ENCODE peak calls at places on chromosomes 2 and 18, in seven cellular contexts. N is PC-9, H is heart right ventricle, M is HCT116, O is small intestine, C is IMR-90, Z is cardiac muscle cell. A is an unnamed sample. For H3K27me3, the result is how much of the 10 kb centered on the place peaks cover.

GRCh38 chr2:8247905-8248622 is 433.8 kb upstream of the ID2 start:
- DNase-seq in Z (no peak), N (no peak), C (peak), O (no peak), M (no peak), H (no peak), A (no peak)

GRCh38 chr2:215535726-215536125 is 99.9 kb upstream of the FN1 start:
- DNase-seq in M (no peak), H (no peak), C (no peak), O (no peak), N (no peak), Z (no peak), A (no peak)

GRCh38 chr2:158518083-158518482 is 61.3 kb downstream of the PKP4 start:
- DNase-seq in Z (peak), N (no peak), C (peak), M (no peak), H (no peak), O (no peak), A (no peak)

GRCh38 chr2:73896362-73897239 is 3.8 kb downstream of the ACTG2 start:
- DNase-seq in N (no peak), O (peak), M (no peak), Z (peak), C (peak), H (peak), A (no peak)

GRCh38 chr2:38856165-38856564 is 19.6 kb downstream of the DHX57 start:
- DNase-seq in M (no peak), N (no peak), Z (peak), C (peak), H (no peak), O (peak), A (no peak)

GRCh38 chr18:76443519-76444435 is 51.3 kb downstream of the ZNF516 start:
- DNase-seq in M (no peak), N (no peak), Z (no peak), O (no peak), C (no peak), H (no peak), A (no peak)

GRCh38 chr2:45436456-45436855 is 174.6 kb downstream of the SRBD1 start:
- DNase-seq in Z (no peak), N (no peak), C (no peak), H (no peak), O (no peak), M (no peak), A (no peak)

GRCh38 chr2:58972737-58973136 is 731.6 kb upstream of the FANCL start:
- DNase-seq in C (no peak), H (no peak), Z (no peak), M (no peak), O (no peak), N (no peak), A (no peak)

GRCh38 chr2:26052731-26053130 is 18.8 kb downstream of the RAB10 start:
- DNase-seq in H (no peak), C (no peak), O (no peak), M (no peak), Z (no peak), N (no peak), A (no peak)

GRCh38 chr18:39564716-39565115 is 1999.1 kb upstream of the CELF4 start:
- DNase-seq in C (no peak), M (no peak), Z (no peak), O (no peak), H (no peak), N (no peak), A (no peak)

GRCh38 chr2:134706587-134707329 is 12.0 kb downstream of the TMEM163 start:
- DNase-seq in O (no peak), Z (peak), H (no peak), N (no peak), M (no peak), C (no peak), A (no peak)

GRCh38 chr2:128631698-128632490 is 313.2 kb upstream of the HS6ST1 start:
- DNase-seq in Z (no peak), C (no peak), M (no peak), N (no peak), O (no peak), H (no peak), A (no peak)

GRCh38 chr2:240245706-240246105 is 105.2 kb upstream of the OTOS start:
- DNase-seq in Z (peak), C (peak), N (no peak), O (no peak), H (peak), M (no peak), A (no peak)

GRCh38 chr2:28895189-28895893 is 874 bp downstream of the WDR43 start:
- DNase-seq in Z (peak), H (peak), M (no peak), C (peak), N (no peak), O (peak), A (peak)

GRCh38 chr2:96847586-96847985 is 3.8 kb upstream of the ANKRD23 start:
- DNase-seq in C (no peak), O (no peak), H (no peak), N (no peak), Z (no peak), M (no peak), A (no peak)

GRCh38 chr2:175432021-175432420 is 250.5 kb upstream of the ATP5MC3 start:
- DNase-seq in C (no peak), N (no peak), M (no peak), H (no peak), Z (no peak), O (no peak), A (no peak)

GRCh38 chr18:1227025-1227424 is 322.4 kb downstream of the ADCYAP1 start:
- DNase-seq in C (no peak), Z (no peak), H (no peak), O (no peak), M (no peak), N (no peak), A (no peak)

GRCh38 chr2:106115250-106115649 is 78.9 kb downstream of the UXS1 start:
- DNase-seq in C (peak), O (no peak), M (peak), N (peak), H (no peak), Z (peak), A (peak)

GRCh38 chr2:96324716-96325037 is 440 bp upstream of the ITPRIPL1 start:
- DNase-seq in C (no peak), H (no peak), M (no peak), Z (no peak), N (no peak), O (no peak), A (no peak)

GRCh38 chr2:9378433-9379371 is 44.6 kb downstream of the ITGB1BP1 start:
- DNase-seq in Z (peak), H (peak), O (no peak), N (no peak), M (no peak), C (peak), A (peak)

GRCh38 chr18:31740180-31740579 is 20.5 kb downstream of the SLC25A52 start:
- DNase-seq in H (no peak), C (no peak), N (no peak), M (no peak), Z (no peak), O (peak), A (no peak)

GRCh38 chr18:45879681-45880655 is 54.5 kb downstream of the SIGLEC15 start:
- DNase-seq in Z (peak), O (peak), H (peak), C (peak), M (peak), N (peak), A (peak)

GRCh38 chr18:63788447-63789096 is 13.4 kb downstream of the SERPINB7 start:
- DNase-seq in M (peak), N (peak), Z (peak), O (no peak), C (peak), H (no peak), A (peak)

GRCh38 chr18:67081866-67082265 is 434.7 kb downstream of the DSEL start:
- DNase-seq in O (no peak), C (no peak), H (no peak), N (no peak), Z (no peak), M (no peak), A (no peak)

GRCh38 chr2:227402959-227403358 is 15.2 kb upstream of the SCYGR1 start:
- DNase-seq in N (no peak), C (no peak), O (no peak), M (no peak), Z (no peak), H (no peak), A (peak)

GRCh38 chr2:228957075-228957474 is 314.0 kb downstream of the PID1 start:
- DNase-seq in N (no peak), Z (no peak), H (no peak), O (no peak), C (no peak), M (no peak), A (no peak)

GRCh38 chr2:15984367-15985255 is 44.3 kb downstream of the MYCN start:
- DNase-seq in C (no peak), H (no peak), N (no peak), Z (no peak), O (no peak), M (no peak), A (no peak)

GRCh38 chr2:11534746-11535484 is 1.1 kb downstream of the GREB1 start:
- DNase-seq in N (no peak), C (no peak), O (no peak), M (no peak), H (no peak), Z (no peak), A (no peak)

GRCh38 chr2:174335605-174336402 is 1.1 kb downstream of the SP9 start:
- DNase-seq in N (no peak), Z (no peak), O (no peak), H (no peak), M (no peak), C (no peak), A (peak)

GRCh38 chr2:176093145-176093888 is 796 bp downstream of the HOXD13 start:
- DNase-seq in M (no peak), N (no peak), Z (no peak), O (no peak), C (no peak), H (no peak), A (peak)

GRCh38 chr18:46555724-46556123 is 101.3 kb downstream of the LOXHD1 start:
- DNase-seq in O (peak), N (peak), M (peak), C (peak), Z (peak), H (peak), A (peak)

GRCh38 chr18:48533340-48534093 is 5.3 kb upstream of the CTIF start:
- DNase-seq in Z (no peak), O (no peak), C (no peak), H (no peak), N (no peak), M (no peak), A (no peak)

GRCh38 chr2:144607899-144608477 is 88.1 kb upstream of the ZEB2 start:
- DNase-seq in O (peak), H (peak), C (peak), Z (peak), N (no peak), M (no peak), A (no peak)

GRCh38 chr2:176638167-176639015 is 369.1 kb downstream of the MTX2 start:
- DNase-seq in Z (peak), H (peak), C (peak), O (peak), M (no peak), N (peak), A (peak)

GRCh38 chr18:2425426-2426317 is 145.6 kb downstream of the METTL4 start:
- DNase-seq in H (no peak), C (peak), M (no peak), O (no peak), N (no peak), Z (peak), A (no peak)

GRCh38 chr18:3458378-3458777 is 8.4 kb downstream of the TGIF1 start:
- DNase-seq in N (no peak), O (peak), M (no peak), Z (no peak), H (no peak), C (peak), A (no peak)

DNA sequence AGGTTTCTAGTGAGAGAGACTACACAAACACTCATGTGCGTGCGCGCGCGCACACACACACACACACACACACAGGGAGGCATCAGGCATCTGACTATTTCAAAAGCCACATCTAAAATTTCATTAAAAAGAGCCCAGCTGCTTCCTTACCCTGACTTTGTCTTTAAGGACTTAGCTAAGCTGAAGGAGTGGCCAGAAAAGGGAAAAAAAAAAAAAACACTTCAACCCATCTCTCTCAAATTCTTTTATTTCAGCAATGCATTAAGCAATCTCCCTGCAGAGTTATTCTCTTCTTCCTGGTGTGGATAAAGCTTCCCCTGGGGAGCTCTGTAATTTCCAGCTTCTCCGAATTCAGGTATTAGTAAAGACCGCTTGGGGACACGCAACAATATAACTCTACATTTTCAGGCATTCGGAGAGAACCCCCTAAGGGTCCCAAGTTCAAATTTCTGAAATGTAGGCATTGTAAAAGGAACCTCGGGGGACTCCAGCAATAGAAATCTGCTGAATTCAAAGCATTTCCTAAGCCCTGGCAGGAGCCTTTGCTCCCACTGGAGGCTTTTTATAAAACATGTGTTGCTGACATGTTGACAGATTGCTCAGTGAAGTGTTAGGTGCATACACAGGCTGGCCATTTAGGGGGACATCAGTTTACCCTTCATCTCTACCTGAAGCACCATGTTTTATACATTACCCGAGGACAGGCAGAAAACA is 66.9 kb downstream of the ZNF521 start:
- DNase-seq in Z (peak), N (no peak), H (peak), C (peak), O (no peak), M (no peak), A (no peak)
- H3K4me3 ChIP-seq in Z (no peak), N (no peak), H (no peak), C (no peak), O (no peak), M (no peak), A (no peak)

GRCh38 chr2:217113496-217113895 is 253.6 kb upstream of the TNP1 start:
- DNase-seq in Z (no peak), H (no peak), O (no peak), C (no peak), N (no peak), M (no peak), A (no peak)

GRCh38 chr2:217118559-217118958 is 258.7 kb upstream of the TNP1 start:
- DNase-seq in Z (no peak), O (no peak), M (no peak), N (no peak), C (no peak), H (no peak), A (no peak)

GRCh38 chr2:217120429-217120828 is 260.6 kb upstream of the TNP1 start:
- DNase-seq in M (no peak), C (no peak), Z (no peak), H (no peak), N (no peak), O (no peak), A (no peak)

GRCh38 chr2:217114117-217114516 is 254.3 kb upstream of the TNP1 start:
- DNase-seq in M (no peak), Z (no peak), C (no peak), H (no peak), O (no peak), N (no peak), A (no peak)

GRCh38 chr2:217117523-217117922 is 257.7 kb upstream of the TNP1 start:
- DNase-seq in H (no peak), N (no peak), Z (no peak), C (no peak), M (no peak), O (no peak), A (no peak)
- H3K27me3 ChIP-seq in H (under half), N (under half), Z (under half), C (under half), M (under half), O (under half), A (under half)

DNA sequence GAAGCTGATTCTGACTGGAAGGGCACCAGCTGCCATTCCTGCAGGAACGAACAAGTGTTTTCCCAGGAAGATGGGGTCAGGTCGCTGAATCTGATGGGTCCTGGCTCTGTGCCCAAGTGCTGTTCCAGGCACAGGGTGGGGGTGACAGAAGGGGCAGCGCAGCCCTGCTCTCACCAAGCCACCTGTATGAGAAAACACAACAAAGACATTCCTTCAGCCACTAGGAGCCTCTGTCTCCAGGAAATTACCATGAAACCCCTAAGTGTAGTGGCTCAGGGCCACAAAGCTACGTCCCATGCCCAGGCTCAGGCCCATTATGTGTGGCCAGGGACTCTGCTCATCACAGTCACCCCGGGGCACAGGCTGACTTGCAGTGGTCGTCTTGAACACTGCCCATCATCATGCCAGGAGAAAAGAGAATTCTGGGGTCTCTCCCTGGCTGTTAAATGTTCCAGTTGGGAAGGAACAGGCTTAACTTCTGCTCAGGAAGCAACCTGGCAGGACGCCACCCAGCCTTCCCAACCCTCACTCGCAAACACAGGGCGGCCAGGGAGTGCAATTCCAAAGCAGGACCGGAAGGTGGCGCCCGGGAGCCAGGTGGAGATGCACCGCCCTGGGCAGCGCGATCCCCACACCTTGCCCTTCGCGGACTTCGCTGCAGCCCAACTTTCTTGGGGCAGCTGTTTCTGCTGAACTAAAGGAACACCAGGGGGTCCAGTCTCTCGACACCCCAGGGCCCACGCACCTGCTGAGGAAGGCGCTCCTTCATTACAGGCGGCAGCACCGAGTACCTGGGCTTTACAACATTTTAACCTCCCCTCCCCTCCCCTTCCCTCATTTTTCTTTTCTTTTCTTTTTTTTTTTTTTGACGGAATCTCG is 11.0 kb upstream of the SFTPB start:
- DNase-seq in Z (peak), M (peak), H (peak), O (peak), C (peak), N (peak), A (peak)
- H3K4me3 ChIP-seq in Z (no peak), M (peak), H (no peak), O (no peak), C (no peak), N (peak), A (no peak)

GRCh38 chr2:118851650-118852049 is 4.2 kb upstream of the EN1 start:
- DNase-seq in M (no peak), H (no peak), Z (no peak), C (no peak), O (no peak), N (no peak), A (no peak)
- H3K27me3 ChIP-seq in M (under half), H (half or more), Z (half or more), C (half or more), O (half or more), N (half or more), A (under half)

GRCh38 chr2:232928564-232929302 is 58.7 kb downstream of the SNORC start:
- DNase-seq in C (no peak), M (no peak), O (no peak), Z (no peak), N (no peak), H (no peak), A (no peak)

GRCh38 chr2:232927041-232927792 is 57.2 kb downstream of the SNORC start:
- DNase-seq in C (no peak), M (no peak), H (no peak), Z (no peak), O (peak), N (no peak), A (peak)

GRCh38 chr2:232929303-232930123 is 59.4 kb downstream of the SNORC start:
- DNase-seq in M (no peak), C (no peak), H (no peak), O (no peak), N (no peak), Z (no peak), A (no peak)

GRCh38 chr2:232926448-232927040 is 56.5 kb downstream of the SNORC start:
- DNase-seq in Z (no peak), C (no peak), H (no peak), N (no peak), O (no peak), M (no peak), A (peak)

DNA sequence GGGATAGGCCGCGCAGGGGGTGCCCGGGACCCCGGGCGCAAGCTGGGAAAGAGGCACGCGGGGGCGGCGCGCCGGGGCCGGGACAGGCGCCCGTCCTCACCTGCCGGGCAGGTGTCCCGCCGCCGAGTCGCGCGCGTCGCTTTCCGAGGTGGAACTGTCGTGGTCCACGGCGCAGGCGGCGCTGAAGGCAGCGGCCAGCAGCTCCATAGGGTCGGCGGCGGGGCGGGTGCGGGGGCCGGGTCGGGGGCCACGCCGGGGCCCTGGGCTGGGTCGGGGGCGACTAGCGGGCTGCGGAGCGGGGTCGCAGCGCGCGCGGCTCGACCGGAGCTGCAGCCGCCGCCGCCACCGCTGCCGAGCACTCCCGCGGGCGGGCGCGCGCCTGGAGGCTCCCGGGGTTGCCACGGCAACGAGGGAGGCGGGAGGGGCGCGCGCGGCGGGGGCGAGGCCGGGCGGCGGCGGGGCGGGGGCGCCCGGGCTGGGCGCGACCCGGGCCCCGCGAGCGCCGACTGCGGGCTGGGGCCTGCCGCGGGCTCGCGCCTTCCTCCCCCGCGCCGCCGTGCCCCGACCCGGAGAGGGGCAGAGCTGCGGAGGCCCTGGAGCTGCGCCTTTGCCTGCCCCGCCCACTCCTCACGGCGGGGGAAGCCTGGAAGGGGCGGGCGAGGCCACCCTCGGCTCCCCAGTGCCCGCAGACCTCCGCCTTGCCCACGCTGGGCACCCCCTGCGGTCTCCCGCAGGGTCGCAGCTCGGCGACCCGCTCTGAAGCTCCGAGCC is 57.9 kb downstream of the SNORC start:
- DNase-seq in O (no peak), N (peak), C (no peak), M (no peak), Z (no peak), H (no peak), A (no peak)
- H3K4me3 ChIP-seq in O (peak), N (peak), C (no peak), M (no peak), Z (peak), H (no peak), A (peak)

A was measured in MG63.